ENCODE peak calls at places on chromosomes 3 and 15, in five cellular contexts. J, W, U, O and T are unnamed samples.

GRCh38 chr3:194095464-194095863 is 40.5 kb upstream of the HES1 start:
- DNase-seq in J (peak; percentile 78), W (no peak), U (no peak), O (peak; percentile 75), T (no peak)

GRCh38 chr3:40267940-40268707 is 41.4 kb upstream of the EIF1B start:
- DNase-seq in J (no peak), W (no peak), U (peak; percentile 35), O (no peak), T (no peak)

GRCh38 chr15:94206463-94207167 is 24.7 kb upstream of the MCTP2 start:
- DNase-seq in J (no peak), W (peak; percentile 8), U (no peak), O (no peak), T (no peak)

GRCh38 chr15:83275412-83275811 is 9.1 kb downstream of the BNC1 start:
- DNase-seq in J (no peak), W (no peak), U (no peak), O (no peak), T (no peak)

GRCh38 chr3:177596822-177597271 is 399.6 kb upstream of the TBL1XR1 start:
- DNase-seq in J (no peak), W (no peak), U (no peak), O (no peak), T (no peak)

GRCh38 chr15:66655511-66655910 is 46.5 kb upstream of the SMAD6 start:
- DNase-seq in J (peak; percentile 40), W (no peak), U (no peak), O (no peak), T (no peak)

GRCh38 chr3:126445506-126445905 is 30.2 kb downstream of the ZXDC start:
- DNase-seq in J (no peak), W (no peak), U (no peak), O (no peak), T (no peak)

GRCh38 chr3:157109267-157110141 is 50.4 kb downstream of the CCNL1 start:
- DNase-seq in J (no peak), W (no peak), U (no peak), O (peak; percentile 50), T (no peak)

GRCh38 chr15:55588070-55588817 is at the start of gene PYGO1:
- DNase-seq in J (peak; percentile 72), W (peak; percentile 68), U (peak; percentile 80), O (peak; percentile 63), T (no peak)

GRCh38 chr3:48962939-48963338 is 27.1 kb upstream of the P4HTM start:
- DNase-seq in J (no peak), W (no peak), U (no peak), O (no peak), T (no peak)
- H3K4me3 ChIP-seq in J (no peak overlapping the region), W (no peak overlapping the region), U (no peak overlapping the region), O (no peak overlapping the region), T (no peak overlapping the region)

GRCh38 chr3:31659246-31659645 is 126.5 kb downstream of the STT3B start:
- DNase-seq in J (no peak), W (no peak), U (no peak), O (no peak), T (no peak)

GRCh38 chr3:31654998-31655397 is 122.3 kb downstream of the STT3B start:
- DNase-seq in J (no peak), W (no peak), U (no peak), O (no peak), T (no peak)

GRCh38 chr3:31648286-31648968 is 115.7 kb downstream of the STT3B start:
- DNase-seq in J (no peak), W (no peak), U (no peak), O (no peak), T (no peak)

GRCh38 chr3:31652296-31652695 is 119.6 kb downstream of the STT3B start:
- DNase-seq in J (no peak), W (no peak), U (no peak), O (no peak), T (no peak)

DNA sequence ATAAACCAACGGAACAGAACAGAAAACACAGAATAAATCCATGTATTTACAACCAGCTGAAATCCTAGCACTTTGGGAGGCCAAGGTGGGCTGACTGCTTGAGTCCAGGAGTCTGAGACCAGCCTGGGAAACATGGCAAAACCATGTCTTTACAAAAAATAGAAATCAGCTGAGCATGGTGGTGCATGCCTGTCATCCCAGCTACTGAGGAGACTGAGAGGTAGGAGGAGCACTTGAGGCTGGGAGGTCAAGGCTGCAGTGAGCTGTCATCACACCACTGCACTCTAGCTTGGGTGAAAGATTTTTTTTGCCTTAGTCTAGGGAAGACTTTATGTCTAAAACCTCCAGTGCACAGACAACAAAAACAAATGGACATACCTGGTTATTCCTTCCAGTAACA is 120.7 kb downstream of the STT3B start:
- DNase-seq in J (no peak), W (no peak), U (no peak), O (no peak), T (no peak)
- H3K9me3 ChIP-seq in J (peaks cover 5% of the 10 kb centered on the region), W (no peaks in the 10 kb centered on the region), U (peaks cover 54% of the 10 kb centered on the region), O (peaks cover 40% of the 10 kb centered on the region), T (no peaks in the 10 kb centered on the region)

DNA sequence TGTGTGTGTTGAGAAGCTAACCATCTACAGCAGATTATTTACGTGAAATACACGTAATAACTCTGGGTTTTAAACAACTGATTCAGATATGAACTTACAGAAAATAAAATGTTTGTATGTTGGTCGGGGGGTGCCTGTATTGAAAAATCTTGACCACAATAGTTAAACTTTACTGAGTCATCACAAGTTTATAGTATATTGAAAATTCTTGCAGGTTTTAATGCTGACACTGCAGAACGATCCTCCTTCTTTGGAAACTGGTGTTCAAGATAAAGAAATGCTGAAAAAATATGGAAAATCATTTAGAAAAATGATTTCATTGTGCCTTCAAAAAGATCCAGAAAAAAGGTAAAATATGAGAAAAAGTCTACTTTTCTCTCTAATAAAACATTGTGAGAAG is 41.3 kb upstream of the SLC22A13 start:
- DNase-seq in J (no peak), W (peak; percentile 35), U (no peak), O (no peak), T (no peak)
- H3K36me3 ChIP-seq in J (no peaks in the 10 kb centered on the region), W (no peaks in the 10 kb centered on the region), U (no peaks in the 10 kb centered on the region), O (peaks cover 51% of the 10 kb centered on the region), T (no peaks in the 10 kb centered on the region)

DNA sequence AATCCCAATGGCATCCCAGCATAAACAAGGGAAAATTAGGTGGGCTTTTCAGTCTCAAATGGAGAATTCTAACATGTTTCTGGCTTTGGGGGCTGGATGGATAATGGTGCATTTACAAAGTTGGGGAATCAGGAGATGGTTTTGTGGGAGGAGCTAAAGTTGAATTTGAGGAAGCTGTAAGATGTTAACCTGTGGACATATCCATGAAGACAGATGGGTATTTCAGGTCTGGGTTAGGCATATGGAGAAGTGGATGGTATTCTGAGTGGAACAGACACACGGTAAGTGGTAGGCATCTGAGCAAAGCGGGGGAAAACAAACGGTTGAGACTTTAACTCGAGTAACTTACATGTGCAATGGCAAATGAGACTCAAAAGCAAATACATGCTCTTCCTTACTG is 1.7 kb upstream of the LMLN start:
- DNase-seq in J (no peak), W (no peak), U (no peak), O (no peak), T (no peak)
- H3K4me3 ChIP-seq in J (no peak overlapping the region), W (no peak overlapping the region), U (no peak overlapping the region), O (no peak overlapping the region), T (no peak overlapping the region)

GRCh38 chr15:22232675-22233074 is 152.3 kb downstream of the OR4M2 start:
- DNase-seq in J (no peak), W (no peak), U (no peak), O (no peak), T (no peak)

GRCh38 chr15:22227411-22227810 is 147.1 kb downstream of the OR4M2 start:
- DNase-seq in J (no peak), W (no peak), U (no peak), O (no peak), T (no peak)

GRCh38 chr15:22227961-22228762 is 147.8 kb downstream of the OR4M2 start:
- DNase-seq in J (no peak), W (no peak), U (no peak), O (no peak), T (no peak)

GRCh38 chr15:22229971-22230815 is 149.9 kb downstream of the OR4M2 start:
- DNase-seq in J (no peak), W (no peak), U (no peak), O (no peak), T (no peak)

DNA sequence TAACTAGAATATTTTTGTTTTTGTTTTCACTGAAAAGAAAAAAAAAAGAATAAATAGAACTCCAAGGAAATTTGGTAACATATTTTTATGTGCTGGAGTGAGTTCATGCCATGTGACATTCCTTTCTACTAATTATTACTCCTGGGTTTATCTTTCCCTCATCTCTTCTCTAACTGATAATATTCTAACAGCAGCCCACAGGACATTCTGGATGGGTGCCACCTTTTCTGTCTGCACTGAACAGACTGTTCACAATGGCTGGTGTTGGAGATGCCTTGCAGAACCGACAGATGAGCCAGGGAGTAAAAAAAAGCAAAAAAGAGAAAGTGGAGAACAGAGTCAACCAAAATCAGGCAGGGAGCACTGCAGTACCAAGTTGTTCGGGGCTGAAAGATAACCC is 151.3 kb downstream of the OR4M2 start:
- DNase-seq in J (no peak), W (no peak), U (no peak), O (peak; percentile 50), T (no peak)
- H3K9me3 ChIP-seq in J (no peaks in the 10 kb centered on the region), W (peaks cover 6% of the 10 kb centered on the region), U (peaks cover 8% of the 10 kb centered on the region), O (peaks cover 6% of the 10 kb centered on the region), T (peaks cover 14% of the 10 kb centered on the region)

GRCh38 chr3:111944377-111944776 is 34.4 kb upstream of the ABHD10 start:
- DNase-seq in J (no peak), W (peak; percentile 22), U (no peak), O (no peak), T (no peak)
- H3K36me3 ChIP-seq in J (peaks cover 6% of the 10 kb centered on the region), W (peaks cover 3% of the 10 kb centered on the region), U (no peaks in the 10 kb centered on the region), O (peaks cover 100% of the 10 kb centered on the region), T (no peaks in the 10 kb centered on the region)

GRCh38 chr3:23921052-23921511 is 4.2 kb downstream of the RPL15 start:
- DNase-seq in J (no peak), W (no peak), U (no peak), O (no peak), T (no peak)

GRCh38 chr3:23919628-23920027 is 2.7 kb downstream of the RPL15 start:
- DNase-seq in J (no peak), W (no peak), U (no peak), O (no peak), T (no peak)

GRCh38 chr3:23916886-23917815 is at the start of the genes NKIRAS1 and RPL15:
- DNase-seq in J (peak; percentile 99), W (peak; percentile 97), U (peak; percentile 98), O (peak; percentile 98), T (peak; percentile 92)

GRCh38 chr3:23923786-23924185 is 6.9 kb downstream of the RPL15 start:
- DNase-seq in J (no peak), W (peak; percentile 88), U (no peak), O (no peak), T (no peak)

GRCh38 chr3:23920151-23920655 is 3.3 kb downstream of the RPL15 start:
- DNase-seq in J (no peak), W (no peak), U (no peak), O (no peak), T (no peak)
- H3K4me3 ChIP-seq in J (no peak overlapping the region), W (no peak overlapping the region), U (no peak overlapping the region), O (no peak overlapping the region), T (no peak overlapping the region)